ENCODE peak calls at places on chromosomes 1 and 21, in ten cellular contexts. M is ELF-1, I is trophoblast cell, K is SJSA1, H is myocyte, A is SIG-M5, W is GM04503, Y is ascending aorta, R is cardiac muscle cell, B is NCI-H1694. D is an unnamed sample.

GRCh38 chr1:29639156-29639736 is 402.9 kb downstream of the PTPRU start:
- DNase-seq in A (no peak), H (no peak), M (no peak), B (no peak), W (no peak), R (no peak), Y (no peak), I (no peak), K (no peak), D (no peak)

GRCh38 chr1:167052389-167052788 is 37.8 kb downstream of the GPA33 start:
- DNase-seq in W (no peak), H (no peak), B (no peak), M (peak), Y (no peak), R (peak), K (no peak), I (peak), A (no peak), D (peak)

GRCh38 chr1:116433283-116434257 is 60.5 kb downstream of the ATP1A1 start:
- DNase-seq in B (no peak), W (no peak), H (peak), M (no peak), I (peak), K (no peak), R (no peak), Y (no peak), A (no peak), D (no peak)

GRCh38 chr1:87024936-87025537 is 110.6 kb downstream of the HS2ST1 start:
- DNase-seq in M (peak), I (no peak), H (peak), R (peak), B (peak), W (peak), Y (no peak), A (no peak), K (no peak), D (peak)

GRCh38 chr1:243748706-243749283 is 101.2 kb downstream of the AKT3 start:
- DNase-seq in I (no peak), H (peak), A (peak), B (peak), M (no peak), R (peak), W (peak), Y (no peak), K (no peak), D (peak)

GRCh38 chr1:159015440-159015909 is 5.8 kb downstream of the IFI16 start:
- DNase-seq in W (peak), H (peak), A (peak), B (no peak), R (no peak), I (peak), M (no peak), K (peak), Y (peak), D (peak)

GRCh38 chr1:234549447-234550021 is 60.4 kb downstream of the IRF2BP2 start:
- DNase-seq in A (no peak), M (no peak), Y (no peak), W (no peak), B (no peak), H (no peak), K (peak), R (no peak), I (no peak), D (no peak)

GRCh38 chr1:58874757-58875755 is 91.2 kb upstream of the JUN start:
- DNase-seq in M (peak), Y (no peak), I (no peak), W (peak), K (no peak), A (no peak), H (peak), B (no peak), R (no peak), D (no peak)

GRCh38 chr1:8025671-8026144 is 401 bp downstream of the ERRFI1 start:
- DNase-seq in R (no peak), I (no peak), Y (no peak), K (no peak), H (no peak), A (no peak), B (no peak), M (no peak), W (no peak), D (no peak)

GRCh38 chr1:115911298-115911697 is 65.0 kb upstream of the SLC22A15 start:
- DNase-seq in K (no peak), R (no peak), A (no peak), Y (no peak), H (no peak), B (peak), M (peak), I (peak), W (no peak), D (no peak)

GRCh38 chr1:113975211-113975895 is 3.9 kb upstream of the OLFML3 start:
- DNase-seq in R (no peak), H (no peak), W (peak), A (peak), M (no peak), K (no peak), Y (no peak), B (no peak), I (no peak), D (peak)

GRCh38 chr21:41396452-41397107 is 29.5 kb upstream of the MX1 start:
- DNase-seq in I (peak), M (peak), R (no peak), Y (no peak), A (peak), K (no peak), B (no peak), W (no peak), H (no peak), D (peak)

GRCh38 chr21:43712268-43712942 is 6.5 kb upstream of the PDXK start:
- DNase-seq in A (no peak), M (peak), I (peak), H (peak), Y (no peak), R (no peak), B (no peak), W (no peak), K (no peak), D (no peak)

GRCh38 chr1:212566522-212567479 is 41.8 kb upstream of the ATF3 start:
- DNase-seq in K (peak), H (peak), B (no peak), A (peak), R (no peak), I (peak), M (peak), Y (no peak), W (no peak), D (peak)

GRCh38 chr1:76871355-76871974 is 4.2 kb downstream of the ST6GALNAC5 start:
- DNase-seq in W (no peak), Y (no peak), B (no peak), I (no peak), H (no peak), K (no peak), M (no peak), A (no peak), R (no peak), D (no peak)

GRCh38 chr1:207890136-207890738 is 20.7 kb downstream of the CD34 start:
- DNase-seq in M (peak), B (no peak), A (no peak), Y (no peak), I (no peak), H (peak), W (peak), R (no peak), K (peak), D (peak)

GRCh38 chr1:162113419-162113818 is 43.9 kb downstream of the NOS1AP start:
- DNase-seq in H (no peak), R (no peak), K (no peak), B (no peak), I (no peak), A (no peak), W (no peak), M (no peak), Y (no peak), D (peak)

GRCh38 chr1:177270863-177271262 is 100.1 kb downstream of the BRINP2 start:
- DNase-seq in B (no peak), W (no peak), A (no peak), M (no peak), K (no peak), Y (no peak), I (no peak), H (no peak), R (no peak), D (no peak)

D was measured in KBM-7.